ENCODE peak calls at places on chromosomes 5 and 9, in eight cellular contexts. Z is dermis blood vessel endothelial cell; P is putamen; E is EH; K is mesothelial cell of epicardium; Y is activated CD8-positive, alpha-beta memory T cell treated with anti-CD3 and anti-CD28 coated beads, Interleukin-2, amount 50 U/mL, for 4 hours; L is anterior cingulate cortex; W is memory B cell. F is an unnamed sample.

GRCh38 chr5:7392401-7393024 is 3.4 kb upstream of the ADCY2 start:
- DNase-seq in W (no peak), P (peak; percentile 42), K (no peak), Z (no peak), L (no peak), Y (no peak), E (peak; percentile 44), F (peak; percentile 41)

GRCh38 chr5:132464155-132464939 is 26.2 kb downstream of the IRF1 start:
- DNase-seq in W (no peak), Y (peak; percentile 50), K (no peak), E (peak; percentile 34), P (no peak), L (no peak), Z (peak; percentile 39), F (no peak)

GRCh38 chr5:115349001-115349817 is 52.8 kb upstream of the CCDC112 start:
- DNase-seq in L (no peak), Z (peak; percentile 86), E (peak; percentile 85), P (no peak), K (no peak), W (no peak), Y (no peak), F (peak; percentile 88)

GRCh38 chr5:6719896-6720560 is 6.8 kb downstream of the TENT4A start:
- DNase-seq in L (no peak), P (no peak), E (peak; percentile 49), K (no peak), Y (no peak), Z (no peak), W (no peak), F (no peak)

GRCh38 chr5:68395844-68396523 is 180.4 kb downstream of the PIK3R1 start:
- DNase-seq in K (no peak), Z (no peak), P (no peak), W (no peak), Y (no peak), E (no peak), L (no peak), F (peak; percentile 21)

GRCh38 chr9:32350682-32351081 is 33.8 kb upstream of the ACO1 start:
- DNase-seq in K (no peak), Y (no peak), E (peak; percentile 9), Z (peak; percentile 38), W (no peak), P (no peak), L (no peak), F (peak; percentile 52)

GRCh38 chr5:129216001-129216400 is 121.5 kb downstream of the ISOC1 start:
- DNase-seq in P (no peak), K (no peak), Z (no peak), E (no peak), L (no peak), W (no peak), Y (no peak), F (no peak)

GRCh38 chr5:39014544-39014943 is 59.7 kb downstream of the RICTOR start:
- DNase-seq in L (no peak), P (no peak), Y (no peak), W (no peak), E (peak; percentile 95), K (no peak), Z (peak; percentile 13), F (peak; percentile 70)

GRCh38 chr9:106892632-106893031 is 29.7 kb downstream of the ZNF462 start:
- DNase-seq in L (no peak), K (peak; percentile 74), W (no peak), Y (no peak), E (peak; percentile 99), Z (peak; percentile 94), P (no peak), F (peak; percentile 97)

GRCh38 chr5:151243127-151243526 is 9.9 kb upstream of the GM2A start:
- DNase-seq in L (no peak), Z (no peak), E (no peak), W (no peak), K (no peak), Y (no peak), P (no peak), F (no peak)

GRCh38 chr9:126986506-126986951 is 71.9 kb downstream of the RALGPS1 start:
- DNase-seq in L (no peak), Y (peak; percentile 43), Z (no peak), W (no peak), K (no peak), E (peak; percentile 6), P (no peak), F (peak; percentile 92)

GRCh38 chr5:169002941-169003555 is 297.9 kb downstream of the SLIT3 start:
- DNase-seq in L (no peak), Z (no peak), P (no peak), E (no peak), K (no peak), W (no peak), Y (no peak), F (no peak)

GRCh38 chr9:95088421-95089161 is 228.9 kb downstream of the FANCC start:
- DNase-seq in W (no peak), Z (no peak), L (no peak), Y (no peak), P (no peak), K (no peak), E (no peak), F (no peak)

F was measured in bronchial epithelial cell.